ENCODE peak calls at places on chromosomes 16 and 17, in four cellular contexts. S is HCT116, G is NT2/D1, J is H1. E is an unnamed sample.

GRCh38 chr17:78991017-78991783 is 11.5 kb upstream of the LGALS3BP start:
- DNase-seq in S (no peak), G (no peak), J (no peak), E (no peak)

GRCh38 chr16:22898874-22899348 is 84.9 kb downstream of the HS3ST2 start:
- DNase-seq in S (peak), G (peak), J (peak), E (peak)

GRCh38 chr17:62595484-62595883 is 32.0 kb upstream of the MRC2 start:
- DNase-seq in S (no peak), G (no peak), J (no peak), E (no peak)

GRCh38 chr16:55257971-55258613 is 65.9 kb upstream of the IRX6 start:
- DNase-seq in S (peak), G (peak), J (peak), E (peak)

GRCh38 chr17:82876149-82876548 is 36.3 kb upstream of the ZNF750 start:
- DNase-seq in S (no peak), G (no peak), J (no peak), E (peak)

GRCh38 chr16:1564325-1564724 is 30.9 kb downstream of the TMEM204 start:
- DNase-seq in S (no peak), G (no peak), J (no peak), E (no peak)

GRCh38 chr17:72011561-72011960 is 109.3 kb upstream of the SOX9 start:
- DNase-seq in S (no peak), G (no peak), J (no peak), E (no peak)

GRCh38 chr16:67825119-67825518 is 17.0 kb upstream of the THAP11 start:
- DNase-seq in S (no peak), G (no peak), J (no peak), E (no peak)

GRCh38 chr17:28792877-28793666 is 49.3 kb downstream of the TRAF4 start:
- DNase-seq in S (no peak), G (no peak), J (no peak), E (no peak)

GRCh38 chr17:42107597-42108576 is 4.6 kb downstream of the DHX58 start:
- DNase-seq in S (peak), G (peak), J (peak), E (no peak)

GRCh38 chr17:77842148-77842905 is 116.2 kb upstream of the TNRC6C start:
- DNase-seq in S (no peak), G (no peak), J (no peak), E (no peak)

GRCh38 chr17:76869209-76869877 is 1.1 kb downstream of the MGAT5B start:
- DNase-seq in S (no peak), G (no peak), J (peak), E (no peak)

GRCh38 chr17:82350182-82351030 is 8.6 kb upstream of the TEX19 start:
- DNase-seq in S (peak), G (no peak), J (no peak), E (no peak)

GRCh38 chr17:66580601-66581385 is 254.1 kb upstream of the CACNG5 start:
- DNase-seq in S (no peak), G (no peak), J (no peak), E (no peak)

GRCh38 chr16:54121084-54121483 is 165.5 kb downstream of the IRX3 start:
- DNase-seq in S (no peak), G (no peak), J (no peak), E (no peak)

GRCh38 chr16:28839899-28840298 is 6.2 kb downstream of the TUFM start:
- DNase-seq in S (no peak), G (no peak), J (no peak), E (no peak)

GRCh38 chr16:57903656-57904055 is 67.3 kb downstream of the CNGB1 start:
- DNase-seq in S (no peak), G (no peak), J (no peak), E (no peak)

GRCh38 chr17:83064021-83064731 is 15.2 kb upstream of the METRNL start:
- DNase-seq in S (no peak), G (no peak), J (no peak), E (no peak)

GRCh38 chr17:76868669-76869208 is 535 bp downstream of the MGAT5B start:
- DNase-seq in S (no peak), G (no peak), J (peak), E (no peak)

GRCh38 chr16:3587547-3588110 is 10.4 kb upstream of the NLRC3 start:
- DNase-seq in S (no peak), G (no peak), J (no peak), E (no peak)

GRCh38 chr16:4870138-4870671 is 22.9 kb downstream of the UBN1 start:
- DNase-seq in S (no peak), G (no peak), J (no peak), E (no peak)

GRCh38 chr17:21394265-21394664 is 18.1 kb downstream of the KCNJ12 start:
- DNase-seq in S (no peak), G (no peak), J (no peak), E (no peak)

GRCh38 chr17:14214271-14214670 is 22.4 kb downstream of the CDRT15 start:
- DNase-seq in S (no peak), G (no peak), J (no peak), E (no peak)

GRCh38 chr17:50514936-50515702 is 6.9 kb downstream of the MYCBPAP start:
- DNase-seq in S (no peak), G (peak), J (no peak), E (peak)

GRCh38 chr17:40530988-40531971 is 29.9 kb upstream of the TNS4 start:
- DNase-seq in S (no peak), G (no peak), J (no peak), E (no peak)

GRCh38 chr16:65118866-65119265 is 3.0 kb downstream of the CDH11 start:
- DNase-seq in S (no peak), G (no peak), J (no peak), E (no peak)

GRCh38 chr17:60354223-60354622 is 37.7 kb downstream of the USP32 start:
- DNase-seq in S (no peak), G (no peak), J (no peak), E (peak)

GRCh38 chr16:47731252-47731651 is 270.1 kb downstream of the PHKB start:
- DNase-seq in S (no peak), G (no peak), J (no peak), E (peak)

GRCh38 chr17:66371561-66371960 is 69.1 kb downstream of the PRKCA start:
- DNase-seq in S (no peak), G (no peak), J (no peak), E (no peak)

DNA sequence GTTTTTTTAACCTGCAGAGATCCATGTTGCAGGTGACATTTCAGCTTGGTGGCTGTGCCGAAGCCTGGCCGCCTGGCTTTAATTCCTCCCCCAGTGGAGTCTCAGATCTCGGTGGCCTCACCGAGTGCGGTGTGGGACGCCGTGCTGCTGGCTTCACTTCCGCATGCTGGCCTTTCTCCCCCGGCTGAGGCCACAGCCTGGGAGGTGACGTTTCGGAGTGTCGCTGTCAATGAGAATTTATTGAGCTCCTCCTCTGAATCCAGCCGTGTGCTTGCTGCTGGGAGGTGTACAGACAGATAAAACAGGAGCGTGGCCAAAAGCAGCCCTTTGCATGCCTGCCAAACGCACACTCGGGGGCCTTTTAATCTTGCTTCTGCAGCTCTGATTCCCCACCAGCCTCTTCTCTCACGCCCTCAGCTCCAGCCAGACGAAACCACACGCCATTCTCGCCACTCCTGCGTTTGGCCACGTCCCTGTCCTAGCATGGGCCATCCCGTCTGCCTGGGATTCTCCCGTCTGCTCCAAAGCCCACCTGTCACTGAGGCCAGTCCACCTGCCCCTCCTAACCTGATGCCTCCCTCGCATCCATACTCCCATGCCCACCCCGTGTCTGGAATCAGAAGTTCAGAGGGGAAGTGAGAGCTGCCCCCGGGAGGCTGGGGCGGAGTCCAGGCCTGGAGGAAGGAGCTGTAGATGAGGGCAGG is 3.6 kb downstream of the GSE1 start:
- DNase-seq in S (no peak), G (no peak), J (no peak), E (no peak)
- TF ChIP-seq YY1 in S (no peak), G (no peak), J (no peak), E (no peak)

GRCh38 chr16:228917-229730 is at the start of gene LUC7L:
- DNase-seq in S (peak), G (peak), J (peak), E (peak)
- TF ChIP-seq YY1 in S (peak), G (no peak), J (no peak), E (peak)

DNA sequence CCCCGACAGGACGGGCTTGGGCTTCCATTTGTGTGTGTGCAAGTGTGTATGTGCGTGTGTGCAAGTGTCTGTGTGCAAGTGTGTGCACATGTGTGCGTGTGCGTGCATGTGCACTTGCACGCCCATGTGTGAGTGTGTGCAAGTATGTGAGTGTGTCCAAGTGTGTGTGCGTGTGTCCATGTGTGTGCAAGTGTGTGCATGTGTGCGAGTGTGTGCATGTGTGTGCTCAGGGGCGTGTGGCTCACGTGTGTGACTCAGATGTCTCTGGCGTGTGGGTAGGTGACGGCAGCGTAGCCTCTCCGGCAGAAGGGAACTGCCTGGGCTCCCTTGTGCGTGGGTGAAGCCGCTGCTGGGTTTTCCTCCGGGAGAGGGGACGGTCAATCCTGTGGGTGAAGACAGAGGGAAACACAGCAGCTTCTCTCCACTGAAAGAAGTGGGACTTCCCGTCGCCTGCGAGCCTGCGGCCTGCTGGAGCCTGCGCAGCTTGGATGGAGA is 23.1 kb upstream of the ITGAX start:
- DNase-seq in S (no peak), G (no peak), J (no peak), E (no peak)
- TF ChIP-seq YY1 in S (no peak), G (no peak), J (no peak), E (no peak)

GRCh38 chr17:2852729-2853110 is 56.5 kb downstream of the RAP1GAP2 start:
- DNase-seq in S (no peak), G (no peak), J (peak), E (no peak)
- TF ChIP-seq YY1 in S (no peak), G (no peak), J (no peak), E (no peak)

GRCh38 chr16:14015017-14015416 is 56.1 kb upstream of the MRTFB start:
- DNase-seq in S (no peak), G (no peak), J (no peak), E (no peak)

GRCh38 chr16:14013571-14014283 is 57.4 kb upstream of the MRTFB start:
- DNase-seq in S (no peak), G (no peak), J (no peak), E (peak)

GRCh38 chr16:14014284-14014625 is 56.9 kb upstream of the MRTFB start:
- DNase-seq in S (no peak), G (no peak), J (no peak), E (no peak)

GRCh38 chr16:14015461-14015860 is 55.7 kb upstream of the MRTFB start:
- DNase-seq in S (no peak), G (no peak), J (no peak), E (no peak)

GRCh38 chr16:14015948-14016347 is 55.2 kb upstream of the MRTFB start:
- DNase-seq in S (no peak), G (no peak), J (no peak), E (no peak)
- TF ChIP-seq YY1 in S (no peak), G (no peak), J (no peak), E (no peak)

GRCh38 chr17:3867606-3868005 is 21.6 kb upstream of the NCBP3 start:
- DNase-seq in S (no peak), G (no peak), J (no peak), E (no peak)
- TF ChIP-seq YY1 in S (no peak), G (no peak), J (no peak), E (no peak)

GRCh38 chr17:18015603-18016002 is 23.4 kb downstream of the ATPAF2 start:
- DNase-seq in S (no peak), G (no peak), J (no peak), E (no peak)
- TF ChIP-seq YY1 in S (no peak), G (no peak), J (no peak), E (no peak)

GRCh38 chr17:18033442-18034099 is 5.4 kb downstream of the ATPAF2 start:
- DNase-seq in S (peak), G (peak), J (no peak), E (peak)
- TF ChIP-seq YY1 in S (no peak), G (no peak), J (no peak), E (no peak)

GRCh38 chr17:6596511-6596910 is 40.2 kb upstream of the PITPNM3 start:
- DNase-seq in S (no peak), G (no peak), J (no peak), E (no peak)

GRCh38 chr17:6596076-6596475 is 39.7 kb upstream of the PITPNM3 start:
- DNase-seq in S (no peak), G (no peak), J (no peak), E (no peak)

GRCh38 chr17:6596941-6597340 is 40.6 kb upstream of the PITPNM3 start:
- DNase-seq in S (no peak), G (no peak), J (no peak), E (no peak)

GRCh38 chr17:6597727-6598126 is 41.4 kb upstream of the PITPNM3 start:
- DNase-seq in S (no peak), G (no peak), J (no peak), E (no peak)

DNA sequence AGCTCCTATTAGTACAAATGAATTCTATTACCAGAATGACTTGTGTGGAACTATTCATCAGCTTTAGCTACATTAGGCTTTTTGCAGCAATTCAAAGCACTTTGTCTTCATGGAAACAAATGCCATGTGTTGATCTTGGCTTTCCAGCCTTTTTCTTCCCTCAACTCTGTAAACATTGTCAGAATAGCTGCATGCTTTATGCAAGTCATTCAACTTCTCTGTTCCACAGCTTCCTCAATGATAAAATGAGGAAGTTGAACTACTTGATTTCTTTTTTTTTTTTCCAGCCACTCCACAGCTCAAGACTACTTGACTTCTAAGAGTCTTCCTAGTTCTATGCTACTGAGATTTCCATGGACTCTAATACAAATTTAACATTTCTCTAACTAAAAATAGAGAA is 41.1 kb downstream of the KIAA0753 start:
- DNase-seq in S (no peak), G (no peak), J (no peak), E (no peak)
- TF ChIP-seq YY1 in S (no peak), G (no peak), J (no peak), E (no peak)

GRCh38 chr17:44314524-44314868 is 6.1 kb downstream of the RUNDC3A start:
- DNase-seq in S (no peak), G (no peak), J (no peak), E (no peak)
- TF ChIP-seq YY1 in S (no peak), G (no peak), J (no peak), E (no peak)